ENCODE peak calls at places on chromosomes 6 and 20, in six cellular contexts. P is neuronal stem cell, W is H9, S is A549, A is OCI-LY7, K is IMR-90. Q is an unnamed sample.

GRCh38 chr6:46909371-46909770 is 12.4 kb downstream of the ADGRF5 start:
- DNase-seq in S (no peak), W (peak; percentile 35), K (no peak), A (no peak), P (no peak), Q (no peak)

GRCh38 chr20:33636776-33637175 is 25.4 kb upstream of the C20orf144 start:
- DNase-seq in P (no peak), S (no peak), K (no peak), A (no peak), W (peak; percentile 8), Q (no peak)

GRCh38 chr20:44601801-44602204 is 19.4 kb downstream of the PKIG start:
- DNase-seq in P (no peak), K (peak; percentile 87), A (no peak), W (no peak), S (no peak), Q (no peak)

GRCh38 chr6:74720923-74721322 is 484.9 kb downstream of the COL12A1 start:
- DNase-seq in K (no peak), A (no peak), S (no peak), P (no peak), W (no peak), Q (no peak)

GRCh38 chr6:28537509-28538140 is 11.9 kb downstream of the GPX5 start:
- DNase-seq in A (no peak), W (peak; percentile 78), S (no peak), P (no peak), K (peak; percentile 4), Q (no peak)

GRCh38 chr6:168192195-168192900 is 113.3 kb upstream of the FRMD1 start:
- DNase-seq in W (peak; percentile 12), S (no peak), K (no peak), A (no peak), P (no peak), Q (no peak)

GRCh38 chr6:15252205-15252604 is 6.3 kb downstream of the JARID2 start:
- DNase-seq in W (no peak), S (no peak), K (no peak), P (no peak), A (no peak), Q (no peak)

GRCh38 chr6:132264101-132264500 is 137.2 kb downstream of the MOXD1 start:
- DNase-seq in P (no peak), W (no peak), A (no peak), K (no peak), S (no peak), Q (no peak)

GRCh38 chr20:16128538-16129106 is 444.6 kb downstream of the KIF16B start:
- DNase-seq in W (no peak), P (no peak), S (no peak), A (no peak), K (no peak), Q (no peak)

GRCh38 chr20:16129411-16129810 is 443.8 kb downstream of the KIF16B start:
- DNase-seq in W (no peak), A (no peak), K (no peak), S (no peak), P (no peak), Q (no peak)

GRCh38 chr20:16135630-16136029 is 437.6 kb downstream of the KIF16B start:
- DNase-seq in S (no peak), P (no peak), A (no peak), K (no peak), W (no peak), Q (no peak)

GRCh38 chr20:16132399-16132798 is 440.8 kb downstream of the KIF16B start:
- DNase-seq in A (no peak), K (no peak), P (no peak), W (no peak), S (no peak), Q (no peak)
- H3K9me3 ChIP-seq in A (no peaks in the 10 kb centered on the region), K (peaks cover 12% of the 10 kb centered on the region), P (peaks cover 4% of the 10 kb centered on the region), W (no peaks in the 10 kb centered on the region), S (no peaks in the 10 kb centered on the region), Q (no peaks in the 10 kb centered on the region)

DNA sequence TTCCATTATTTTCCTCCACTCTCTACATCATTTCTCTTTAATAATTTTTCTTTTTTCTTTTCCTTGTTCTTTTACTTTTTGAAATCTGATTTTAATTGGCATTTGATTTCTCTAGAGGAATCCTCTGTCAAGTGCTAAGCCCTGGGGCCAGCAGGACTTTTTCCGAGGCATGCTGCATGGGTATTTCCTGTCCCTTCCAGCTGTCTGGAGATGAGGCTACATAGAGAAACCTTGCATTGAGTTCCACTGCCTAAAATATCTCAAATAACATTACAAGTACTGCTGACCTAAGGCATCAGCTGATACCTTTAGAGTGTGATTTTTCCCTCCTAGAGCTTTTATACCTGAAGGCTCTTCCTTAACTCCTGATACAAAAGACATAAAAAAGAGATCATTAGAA is 6.2 kb downstream of the RNF217 start:
- DNase-seq in W (no peak), K (peak; percentile 26), A (no peak), P (no peak), S (no peak), Q (no peak)
- H3K4me2 ChIP-seq in W (no peak overlapping the region), K (no peak overlapping the region), A (no peak overlapping the region), P (no peak overlapping the region), S (peak overlapping the region; percentile 8), Q (peak overlapping the region; percentile 91)

GRCh38 chr20:56143759-56144158 is 104.8 kb upstream of the MC3R start:
- DNase-seq in P (no peak), W (no peak), A (no peak), S (no peak), K (no peak), Q (no peak)
- H3K9me3 ChIP-seq in P (no peaks in the 10 kb centered on the region), W (peaks cover 96% of the 10 kb centered on the region), A (peaks cover 4% of the 10 kb centered on the region), S (peaks cover 3% of the 10 kb centered on the region), K (peaks cover 12% of the 10 kb centered on the region), Q (peaks cover 8% of the 10 kb centered on the region)

GRCh38 chr6:139370707-139371345 is 3.6 kb downstream of the CITED2 start:
- DNase-seq in P (no peak), W (no peak), K (peak; percentile 63), S (no peak), A (no peak), Q (no peak)

GRCh38 chr6:139369568-139370046 is 4.8 kb downstream of the CITED2 start:
- DNase-seq in W (no peak), P (peak; percentile 37), S (peak; percentile 14), K (peak; percentile 80), A (peak; percentile 69), Q (peak; percentile 61)

GRCh38 chr6:139371421-139372253 is 2.8 kb downstream of the CITED2 start:
- DNase-seq in S (no peak), A (no peak), K (peak; percentile 50), W (no peak), P (peak; percentile 24), Q (no peak)

GRCh38 chr6:139369068-139369467 is 5.4 kb downstream of the CITED2 start:
- DNase-seq in W (peak; percentile 33), A (no peak), K (no peak), P (peak; percentile 79), S (no peak), Q (peak; percentile 6)

DNA sequence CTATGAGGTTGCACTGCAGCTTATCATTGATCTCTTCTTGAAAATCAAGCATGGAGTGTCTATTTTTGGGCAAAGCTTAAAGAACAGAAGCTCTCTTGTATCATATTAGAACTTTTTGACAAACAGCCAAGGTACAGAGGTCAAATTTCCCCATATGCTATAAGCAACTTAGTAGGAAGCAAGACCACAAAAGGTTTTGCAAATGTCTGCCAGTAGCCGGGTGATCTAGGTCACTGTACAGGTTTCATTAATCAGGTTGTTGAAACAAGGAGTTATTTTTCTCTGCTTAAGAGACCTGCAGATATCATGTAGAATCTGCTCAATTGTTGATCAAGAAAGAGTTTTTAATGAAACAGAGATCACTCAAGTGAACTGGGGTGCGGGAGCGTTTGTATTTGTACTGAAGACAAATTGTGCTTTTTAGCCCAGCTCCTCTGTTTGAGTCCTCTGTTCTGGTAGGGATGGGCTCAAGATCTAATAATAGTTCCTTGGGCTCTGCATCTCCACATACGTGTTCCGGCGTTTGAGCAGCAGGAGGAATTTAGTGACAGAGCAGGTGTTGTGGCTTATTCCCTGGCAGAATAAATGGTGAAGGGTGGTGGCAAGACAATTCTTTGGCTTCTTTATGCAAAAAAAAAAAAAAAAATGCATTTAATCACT is 4.3 kb downstream of the CITED2 start:
- DNase-seq in S (no peak), P (peak; percentile 20), A (no peak), K (peak; percentile 72), W (no peak), Q (peak; percentile 2)
- H3K4me2 ChIP-seq in S (peak overlapping the region; percentile 51), P (peak overlapping the region; percentile 27), A (peak overlapping the region; percentile 21), K (peak overlapping the region; percentile 51), W (no peak overlapping the region), Q (peak overlapping the region; percentile 94)

DNA sequence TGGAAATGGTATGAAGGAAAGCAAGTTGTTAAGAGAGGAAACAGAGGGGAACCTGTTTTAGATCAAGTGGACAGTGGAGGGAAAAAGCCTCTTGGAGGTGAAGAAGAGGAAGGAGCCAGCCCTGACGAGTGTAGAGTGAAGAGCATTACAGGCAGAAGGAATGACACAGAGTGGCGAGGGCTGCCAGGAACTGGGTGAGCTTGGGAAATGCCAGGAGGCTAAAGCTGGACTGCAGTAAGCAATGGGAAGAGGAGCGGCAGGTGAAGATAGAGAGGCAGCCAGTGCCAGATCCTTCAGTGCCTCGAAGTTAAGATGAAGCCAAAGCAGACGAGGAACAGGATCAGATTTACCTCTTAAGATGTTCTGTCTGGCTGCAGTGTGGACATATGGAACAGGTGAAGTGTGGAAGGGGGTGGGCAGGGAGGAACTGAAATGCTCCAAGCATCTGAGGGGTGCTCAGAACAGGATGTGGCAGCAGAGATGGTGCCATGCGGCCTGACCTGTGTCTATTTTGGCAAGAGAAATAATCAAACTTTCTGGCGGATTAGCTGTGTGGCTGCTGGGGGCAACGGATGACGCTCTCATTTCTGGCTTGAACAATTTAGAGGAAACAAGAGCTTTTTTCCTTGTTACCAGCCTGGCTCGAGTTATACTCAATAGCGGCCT is 748.4 kb downstream of the PTPRT start:
- DNase-seq in A (no peak), W (no peak), K (no peak), S (no peak), P (no peak), Q (no peak)
- H3K9me3 ChIP-seq in A (no peaks in the 10 kb centered on the region), W (no peaks in the 10 kb centered on the region), K (peaks cover 19% of the 10 kb centered on the region), S (no peaks in the 10 kb centered on the region), P (no peaks in the 10 kb centered on the region), Q (no peaks in the 10 kb centered on the region)

GRCh38 chr20:16606468-16606867 is 33.2 kb upstream of the KIF16B start:
- DNase-seq in W (no peak), K (no peak), P (no peak), S (no peak), A (no peak), Q (no peak)

GRCh38 chr20:16608265-16608636 is 35.0 kb upstream of the KIF16B start:
- DNase-seq in W (no peak), S (no peak), P (no peak), A (no peak), K (no peak), Q (no peak)

GRCh38 chr20:16609066-16609465 is 35.8 kb upstream of the KIF16B start:
- DNase-seq in S (no peak), K (no peak), A (no peak), P (no peak), W (no peak), Q (no peak)

GRCh38 chr20:16611832-16612231 is 38.6 kb upstream of the KIF16B start:
- DNase-seq in K (no peak), S (no peak), A (no peak), W (no peak), P (no peak), Q (no peak)

GRCh38 chr20:16607364-16608264 is 34.4 kb upstream of the KIF16B start:
- DNase-seq in S (no peak), P (no peak), K (no peak), A (no peak), W (no peak), Q (no peak)
- H3K4me2 ChIP-seq in S (no peak overlapping the region), P (no peak overlapping the region), K (no peak overlapping the region), A (no peak overlapping the region), W (no peak overlapping the region), Q (no peak overlapping the region)

Q was measured in PC-9.